ENCODE peak calls at places on chromosomes 11 and 22, in five cellular contexts. D, J, Y, V and C are unnamed samples.

GRCh38 chr11:130576146-130576545 is 127.7 kb downstream of the ADAMTS15 start:
- DNase-seq in V (no peak), D (no peak), Y (no peak), J (no peak), C (no peak)

GRCh38 chr11:894575-895201 is 15.9 kb downstream of the CHID1 start:
- DNase-seq in V (no peak), D (no peak), Y (no peak), J (no peak), C (no peak)

GRCh38 chr11:69536406-69536805 is 54.9 kb downstream of the LINC01488 start:
- DNase-seq in D (no peak), J (no peak), V (no peak), Y (no peak), C (no peak)

GRCh38 chr11:69380921-69381581 is 87.1 kb downstream of the MYEOV start:
- DNase-seq in Y (no peak), D (no peak), J (no peak), V (no peak), C (no peak)

GRCh38 chr11:69309800-69310280 is 15.9 kb downstream of the MYEOV start:
- DNase-seq in Y (no peak), V (no peak), J (no peak), D (no peak), C (peak)

GRCh38 chr22:24230911-24231656 is 13.8 kb downstream of the GGT5 start:
- DNase-seq in Y (no peak), V (peak), D (peak), J (no peak), C (peak)

GRCh38 chr22:27834364-27835185 is 33.0 kb upstream of the MN1 start:
- DNase-seq in V (no peak), D (no peak), Y (no peak), J (no peak), C (no peak)

GRCh38 chr22:20241579-20242392 is 26.3 kb downstream of the RTN4R start:
- DNase-seq in V (no peak), D (no peak), J (no peak), Y (no peak), C (no peak)

GRCh38 chr22:50306753-50307749 is at the start of gene PLXNB2:
- DNase-seq in D (peak), J (peak), V (no peak), Y (no peak), C (peak)

GRCh38 chr11:132973686-132974085 is 558.6 kb downstream of the OPCML start:
- DNase-seq in V (no peak), D (no peak), Y (no peak), J (no peak), C (no peak)

GRCh38 chr11:69877235-69877634 is 58.0 kb upstream of the FGF3 start:
- DNase-seq in D (no peak), Y (no peak), J (no peak), V (no peak), C (no peak)

GRCh38 chr11:114896594-114896993 is 218.3 kb downstream of the NXPE2 start:
- DNase-seq in V (no peak), J (no peak), D (no peak), Y (no peak), C (no peak)

GRCh38 chr11:83051760-83052671 is 19.7 kb downstream of the RAB30 start:
- DNase-seq in D (no peak), V (no peak), J (no peak), Y (no peak), C (no peak)

GRCh38 chr11:124814739-124815138 is 14.5 kb upstream of the MSANTD2 start:
- DNase-seq in Y (no peak), V (no peak), D (no peak), J (no peak), C (no peak)

GRCh38 chr11:63939351-63939920 is 634 bp downstream of the NAA40 start:
- DNase-seq in Y (no peak), V (no peak), D (no peak), J (no peak), C (no peak)

GRCh38 chr11:33116535-33116934 is 44.7 kb downstream of the CSTF3 start:
- DNase-seq in D (no peak), Y (no peak), J (peak), V (no peak), C (no peak)

GRCh38 chr22:49186756-49187155 is 640.9 kb downstream of the BRD1 start:
- DNase-seq in D (no peak), J (no peak), Y (no peak), V (no peak), C (no peak)

GRCh38 chr11:11592146-11592684 is 29.6 kb downstream of the GALNT18 start:
- DNase-seq in J (no peak), Y (no peak), D (no peak), V (no peak), C (no peak)

GRCh38 chr11:108616549-108616948 is 23.0 kb upstream of the EXPH5 start:
- DNase-seq in V (no peak), J (peak), D (no peak), Y (no peak), C (no peak)

GRCh38 chr11:19962795-19963163 is 197.5 kb downstream of the DBX1 start:
- DNase-seq in Y (no peak), J (no peak), D (no peak), V (no peak), C (no peak)

GRCh38 chr11:67304511-67305113 is 1.3 kb downstream of the SSH3 start:
- DNase-seq in J (no peak), D (no peak), V (no peak), Y (no peak), C (peak)

GRCh38 chr11:76148941-76149613 is 57.2 kb downstream of the WNT11 start:
- DNase-seq in Y (no peak), V (no peak), D (peak), J (peak), C (no peak)

GRCh38 chr11:59152312-59152967 is 9.8 kb downstream of the FAM111A start:
- DNase-seq in J (no peak), Y (no peak), V (no peak), D (no peak), C (no peak)

GRCh38 chr22:24845036-24845918 is 39.3 kb downstream of the SGSM1 start:
- DNase-seq in D (no peak), Y (no peak), J (no peak), V (no peak), C (no peak)

GRCh38 chr22:43681724-43682360 is 130.3 kb downstream of the EFCAB6 start:
- DNase-seq in J (no peak), Y (no peak), V (no peak), D (no peak), C (no peak)

GRCh38 chr11:7353100-7353499 is 101.4 kb downstream of the SYT9 start:
- DNase-seq in J (peak), Y (peak), D (peak), V (no peak), C (no peak)

GRCh38 chr11:46381046-46381835 is at the start of gene MDK:
- DNase-seq in Y (no peak), J (peak), D (peak), V (no peak), C (peak)

GRCh38 chr11:90220391-90220790 is 2.5 kb downstream of the CHORDC1 start:
- DNase-seq in Y (no peak), J (no peak), V (no peak), D (peak), C (no peak)

GRCh38 chr11:76380161-76380976 is 563 bp downstream of the THAP12 start:
- DNase-seq in V (no peak), J (no peak), D (peak), Y (no peak), C (peak)

GRCh38 chr11:33980896-33981295 is 70.6 kb upstream of the CAPRIN1 start:
- DNase-seq in D (no peak), V (no peak), Y (no peak), J (no peak), C (no peak)

GRCh38 chr11:115170133-115170815 is 333.9 kb downstream of the CADM1 start:
- DNase-seq in J (peak), V (no peak), Y (no peak), D (peak), C (peak)

GRCh38 chr11:64729851-64730382 is 6.9 kb upstream of the NRXN2 start:
- DNase-seq in V (no peak), D (peak), J (no peak), Y (no peak), C (peak)

GRCh38 chr11:2376751-2377451 is at the start of gene CD81:
- DNase-seq in Y (no peak), J (no peak), D (peak), V (no peak), C (peak)

GRCh38 chr22:44454113-44454769 is 43.8 kb downstream of the RTL6 start:
- DNase-seq in V (no peak), D (no peak), Y (no peak), J (no peak), C (no peak)

DNA sequence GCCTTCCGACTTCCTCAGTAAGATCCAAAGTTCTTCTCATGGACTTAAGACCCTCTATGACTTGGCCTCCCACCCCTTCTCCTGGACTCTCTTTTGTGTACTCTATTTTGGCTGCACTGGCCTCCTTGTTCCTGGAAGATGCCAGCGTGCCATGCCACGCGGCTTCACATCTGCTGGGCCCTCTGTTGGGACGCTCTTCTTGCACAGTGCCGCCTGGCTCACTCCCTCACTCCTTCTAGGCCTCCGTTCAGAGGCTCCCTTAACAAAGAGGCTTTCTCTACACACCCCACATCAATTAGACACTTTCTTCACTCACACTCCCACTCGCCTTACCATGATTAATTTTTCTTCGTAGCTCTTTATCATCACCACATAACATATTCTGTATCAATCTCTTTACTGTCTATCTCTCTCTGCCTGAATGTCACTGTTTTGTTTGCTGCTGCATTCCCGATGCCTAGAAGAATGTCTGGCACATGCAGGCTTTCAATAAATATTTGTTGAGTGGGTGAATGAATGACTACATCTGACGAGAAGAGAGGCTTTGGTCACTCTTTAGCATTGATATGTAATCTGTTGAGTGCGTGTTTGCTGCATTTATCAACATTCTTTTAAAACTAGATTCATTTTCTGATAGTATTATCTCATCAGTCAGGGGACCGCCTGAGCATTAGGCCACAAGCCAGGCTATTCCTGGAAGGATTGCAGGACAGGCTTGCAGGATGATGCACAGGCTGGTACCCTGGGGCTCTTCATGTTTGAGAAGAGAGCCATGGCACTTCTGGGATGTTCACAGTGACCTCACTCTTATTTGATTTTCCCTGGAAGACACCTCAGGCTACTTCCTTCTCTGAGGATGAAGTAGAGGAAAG is 60.6 kb upstream of the AMPD3 start:
- DNase-seq in D (no peak), Y (no peak), J (peak), V (no peak), C (peak)
- TF ChIP-seq RAD21 in D (no peak), Y (no peak), J (no peak), V (no peak), C (peak)

GRCh38 chr11:112770487-112770886 is 190.7 kb upstream of the NCAM1 start:
- DNase-seq in J (no peak), Y (no peak), V (no peak), D (no peak), C (no peak)

GRCh38 chr11:112771847-112772246 is 189.4 kb upstream of the NCAM1 start:
- DNase-seq in V (no peak), Y (no peak), D (no peak), J (no peak), C (no peak)

GRCh38 chr11:112769573-112769972 is 191.6 kb upstream of the NCAM1 start:
- DNase-seq in J (no peak), Y (no peak), V (no peak), D (no peak), C (no peak)

GRCh38 chr11:112769170-112769569 is 192.1 kb upstream of the NCAM1 start:
- DNase-seq in J (no peak), D (no peak), Y (no peak), V (no peak), C (peak)

DNA sequence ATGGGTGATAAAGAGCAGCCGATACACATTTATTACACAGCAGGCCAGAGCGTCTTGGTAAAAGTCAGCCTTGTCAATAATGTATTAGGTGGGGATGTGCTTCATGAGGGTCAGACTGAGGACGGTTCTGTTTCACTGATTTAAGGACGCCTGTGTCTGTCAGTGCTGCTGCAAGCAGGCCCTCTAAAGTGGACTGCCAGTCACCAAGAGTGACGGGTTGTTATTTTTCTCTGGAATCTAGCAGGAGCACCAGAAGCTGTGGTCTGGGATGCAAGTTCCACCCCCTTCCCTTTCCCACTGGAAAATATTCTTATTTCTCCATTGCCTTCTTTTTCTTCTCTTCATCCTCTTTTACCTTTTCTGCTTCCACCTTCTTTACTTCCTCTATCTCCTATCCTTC is 191.2 kb upstream of the NCAM1 start:
- DNase-seq in V (no peak), Y (no peak), J (no peak), D (no peak), C (no peak)
- TF ChIP-seq TAF1 in V (no peak), Y (no peak), J (no peak), D (no peak), C (no peak)

DNA sequence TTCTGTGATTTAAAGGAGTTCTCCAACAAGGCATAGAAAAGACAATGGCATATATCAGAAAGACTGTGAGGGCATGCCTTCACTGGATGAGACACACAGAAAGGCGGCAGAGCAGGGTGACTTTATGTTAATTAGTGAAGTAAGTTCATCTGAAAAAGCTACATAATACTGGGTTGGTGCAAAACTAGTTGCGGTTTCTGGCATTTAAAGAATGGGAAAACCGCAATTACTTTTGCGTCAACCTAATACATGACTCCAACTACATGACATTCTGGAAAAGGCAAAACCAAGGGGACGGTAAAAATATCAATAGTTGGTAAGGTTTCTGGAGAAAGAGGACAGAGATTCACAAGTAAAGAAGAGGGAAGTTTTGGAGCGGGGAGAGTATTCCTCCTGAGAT is 5.1 kb downstream of the RFPL1 start:
- DNase-seq in Y (no peak), D (no peak), V (no peak), J (no peak), C (no peak)
- TF ChIP-seq RAD21 in Y (no peak), D (no peak), V (no peak), J (no peak), C (no peak)

GRCh38 chr22:33654173-33654890 is 265.9 kb downstream of the LARGE1 start:
- DNase-seq in J (no peak), V (no peak), D (no peak), Y (no peak), C (no peak)
- TF ChIP-seq TAF1 in J (no peak), V (no peak), D (no peak), Y (no peak), C (no peak)

DNA sequence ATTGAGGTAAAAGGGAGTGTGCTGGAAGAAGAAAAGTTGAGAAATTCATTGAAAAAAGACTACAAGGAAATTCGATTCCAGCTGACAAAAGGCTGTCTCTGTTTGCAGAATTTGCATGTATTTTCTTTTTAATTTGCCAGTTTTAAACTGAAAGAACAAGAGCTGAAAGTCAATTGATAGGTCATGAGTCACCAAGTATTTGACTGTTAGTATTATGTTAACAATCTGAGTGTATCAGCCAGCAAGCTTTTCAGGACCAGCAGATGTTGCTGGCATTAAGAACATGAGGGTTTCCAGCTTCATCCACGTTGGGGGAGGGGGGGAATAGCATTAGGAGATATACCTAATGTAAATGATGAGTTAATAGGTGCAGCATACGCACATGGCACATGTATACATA is 726.7 kb downstream of the METTL15 start:
- DNase-seq in Y (no peak), J (no peak), V (no peak), D (no peak), C (no peak)
- TF ChIP-seq RAD21 in Y (no peak), J (no peak), V (no peak), D (no peak), C (no peak)

GRCh38 chr11:71404209-71404608 is 44.0 kb downstream of the DHCR7 start:
- DNase-seq in D (no peak), J (no peak), Y (no peak), V (no peak), C (no peak)
- TF ChIP-seq TAF1 in D (no peak), J (no peak), Y (no peak), V (no peak), C (no peak)

GRCh38 chr22:39577361-39577760 is 6.8 kb downstream of the CACNA1I start:
- DNase-seq in Y (no peak), D (no peak), V (no peak), J (no peak), C (no peak)

GRCh38 chr22:39577900-39578299 is 7.3 kb downstream of the CACNA1I start:
- DNase-seq in Y (no peak), V (no peak), J (no peak), D (no peak), C (no peak)

GRCh38 chr22:39575552-39575825 is 4.9 kb downstream of the CACNA1I start:
- DNase-seq in Y (no peak), D (no peak), V (no peak), J (no peak), C (no peak)

GRCh38 chr22:39576027-39576426 is 5.5 kb downstream of the CACNA1I start:
- DNase-seq in J (no peak), V (no peak), D (no peak), Y (no peak), C (no peak)

GRCh38 chr22:39574779-39575551 is 4.4 kb downstream of the CACNA1I start:
- DNase-seq in Y (no peak), V (no peak), D (peak), J (peak), C (no peak)
- TF ChIP-seq RAD21 in Y (no peak), V (no peak), D (no peak), J (no peak), C (no peak)

DNA sequence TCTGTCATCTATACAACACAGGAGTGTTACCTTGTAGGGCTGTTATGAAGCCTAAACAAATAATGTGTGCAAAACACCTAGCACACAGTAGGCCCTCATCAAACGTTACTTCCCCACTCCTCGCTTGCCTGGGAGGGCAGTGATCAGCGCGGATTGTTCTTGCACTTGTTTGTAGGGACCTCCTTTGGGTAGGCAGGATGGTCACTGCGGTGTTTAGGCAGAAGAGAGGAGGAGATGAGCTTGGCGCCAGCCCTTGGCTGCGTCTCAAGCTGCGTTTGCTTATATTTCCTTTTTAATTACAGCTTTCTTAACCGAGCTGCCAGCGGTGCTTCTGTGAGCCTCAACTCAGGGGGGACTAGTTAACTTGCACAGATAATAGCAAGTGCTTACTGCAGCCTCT is 15.2 kb downstream of the IFT27 start:
- DNase-seq in J (no peak), V (no peak), Y (no peak), D (no peak), C (no peak)
- TF ChIP-seq TAF1 in J (no peak), V (no peak), Y (no peak), D (no peak), C (no peak)